ENCODE peak calls at places on chromosome 22, in ten cellular contexts. U is A549; H is CD8-positive, alpha-beta T cell; M is AG09309; D is transverse colon; Z is foreskin fibroblast; C is pancreas; L is ovary; K is heart right ventricle; F is dorsolateral prefrontal cortex. J is an unnamed sample.

GRCh38 chr22:19035474-19036228 is 86.6 kb downstream of the DGCR2 start:
- DNase-seq in C (peak), Z (peak), U (no peak), F (peak), H (no peak), M (no peak), L (peak), D (no peak), K (no peak), J (no peak)

GRCh38 chr22:32911526-32911925 is 110.0 kb downstream of the TIMP3 start:
- DNase-seq in K (no peak), U (no peak), L (no peak), F (no peak), H (no peak), M (no peak), C (no peak), Z (no peak), D (no peak), J (no peak)

GRCh38 chr22:47100646-47101045 is 338.2 kb downstream of the TBC1D22A start:
- DNase-seq in H (no peak), D (no peak), L (no peak), K (no peak), U (no peak), Z (no peak), F (no peak), C (no peak), M (no peak), J (no peak)

GRCh38 chr22:20086101-20086599 is 6.1 kb downstream of the DGCR8 start:
- DNase-seq in F (no peak), Z (no peak), K (no peak), M (no peak), C (no peak), D (no peak), H (no peak), U (no peak), L (no peak), J (no peak)

GRCh38 chr22:45676024-45676423 is 4.4 kb downstream of the ATXN10 start:
- DNase-seq in K (no peak), D (no peak), Z (no peak), M (no peak), C (no peak), H (no peak), L (no peak), U (no peak), F (no peak), J (no peak)

GRCh38 chr22:46734830-46735453 is 3.1 kb downstream of the CERK start:
- DNase-seq in F (no peak), M (no peak), C (peak), Z (no peak), H (peak), U (no peak), L (no peak), D (peak), K (no peak), J (no peak)

GRCh38 chr22:29032584-29032983 is 29.0 kb downstream of the C22orf31 start:
- DNase-seq in Z (peak), U (no peak), L (no peak), D (no peak), H (no peak), C (no peak), F (no peak), K (no peak), M (no peak), J (peak)

GRCh38 chr22:48531108-48531507 is 1296.6 kb downstream of the BRD1 start:
- DNase-seq in C (peak), K (no peak), U (no peak), D (no peak), H (no peak), L (no peak), Z (no peak), F (no peak), M (no peak), J (no peak)

GRCh38 chr22:42780070-42780540 is 59.4 kb upstream of the A4GALT start:
- DNase-seq in K (peak), L (no peak), M (peak), C (no peak), Z (peak), U (peak), H (peak), F (no peak), D (peak), J (peak)

DNA sequence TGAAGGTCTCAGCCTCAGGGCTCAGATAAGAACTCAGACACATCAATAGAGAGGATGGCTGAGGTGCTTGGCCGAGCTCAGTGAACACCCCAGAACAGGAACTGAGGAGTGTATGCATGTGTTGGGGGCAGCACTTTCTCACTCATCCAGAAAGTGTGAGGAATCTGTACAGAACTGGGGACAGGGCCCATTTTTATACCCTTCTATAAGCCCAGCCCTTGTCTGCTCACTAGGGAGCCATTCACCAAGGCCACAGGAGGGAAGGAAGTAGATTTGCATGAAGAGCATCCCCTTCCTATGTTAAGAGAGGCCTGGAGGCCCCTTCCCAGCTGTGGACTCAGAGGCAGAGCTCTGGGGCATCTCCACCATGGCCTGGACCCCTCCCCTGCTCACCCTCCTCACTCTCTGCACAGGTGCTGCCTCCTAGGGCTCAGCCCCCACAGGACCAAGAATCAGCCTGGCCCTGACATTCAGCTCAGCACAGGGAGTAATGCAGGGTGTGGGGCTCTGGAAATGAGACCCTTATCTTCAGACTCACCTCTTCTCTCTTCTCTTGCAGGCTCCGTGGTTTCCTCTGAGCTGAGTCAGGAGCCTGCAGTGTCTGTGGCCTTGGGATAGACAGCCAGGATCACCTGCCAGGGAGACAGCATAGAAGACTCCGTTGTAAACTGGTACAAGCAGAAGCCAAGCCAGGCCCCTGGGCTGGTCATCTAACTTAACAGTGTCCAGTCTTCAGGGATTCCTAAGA is 39.9 kb upstream of the GGTLC2 start:
- DNase-seq in C (no peak), U (no peak), Z (no peak), L (no peak), H (no peak), K (no peak), D (no peak), M (no peak), F (no peak), J (no peak)
- TF ChIP-seq CTCF in C (no peak), U (no peak), Z (no peak), L (no peak), H (no peak), K (no peak), D (no peak), M (no peak), F (no peak), J (no peak)

DNA sequence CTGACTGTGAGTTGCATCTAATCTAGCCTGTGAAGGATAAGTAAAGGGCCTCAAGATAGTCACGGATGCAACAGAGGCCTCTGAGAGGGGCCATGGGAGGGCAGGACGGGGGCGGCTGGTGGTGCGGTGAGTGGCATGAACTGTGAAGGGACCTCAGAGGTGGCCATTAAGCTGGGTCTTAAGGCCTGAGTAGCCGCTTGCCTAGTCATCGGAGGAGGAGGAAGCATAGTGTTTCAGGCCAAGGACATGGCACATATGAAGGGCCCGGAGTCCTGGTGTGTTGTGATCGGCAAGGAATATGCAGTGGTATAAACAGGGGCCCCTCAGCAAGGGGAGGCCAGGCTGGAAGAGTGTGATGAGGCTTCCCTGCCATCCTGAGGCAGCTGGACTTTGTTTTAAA is 51.8 kb downstream of the TRIOBP start:
- DNase-seq in C (no peak), U (no peak), K (no peak), H (no peak), Z (no peak), F (no peak), L (no peak), D (no peak), M (no peak), J (no peak)
- H3K4me3 ChIP-seq in C (no peak), U (no peak), K (no peak), H (no peak), Z (peak), F (no peak), L (no peak), D (no peak), M (no peak), J (no peak)

DNA sequence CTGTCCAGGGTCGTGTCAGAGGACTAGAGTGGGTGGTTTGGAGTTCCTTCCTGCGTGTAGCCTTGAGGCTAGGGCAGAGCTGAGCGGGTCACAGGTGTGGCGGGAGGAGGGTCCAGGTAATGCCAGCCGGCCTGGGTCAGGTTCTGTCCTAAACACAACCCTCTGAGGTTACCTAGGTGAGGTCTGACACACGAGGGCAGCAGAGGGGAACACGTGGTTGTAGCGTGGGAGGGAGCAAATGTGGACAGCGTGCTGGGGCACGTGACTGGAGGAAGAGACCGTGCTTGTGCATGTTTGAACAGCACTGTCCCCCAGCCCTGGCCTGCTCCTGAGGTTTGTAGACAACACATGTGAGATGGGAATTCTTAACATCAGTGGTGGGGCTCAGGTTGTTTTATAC is 13.1 kb downstream of the MOV10L1 start:
- DNase-seq in H (no peak), K (no peak), Z (no peak), C (no peak), M (no peak), U (peak), F (no peak), L (no peak), D (no peak), J (no peak)
- TF ChIP-seq CTCF in H (no peak), K (no peak), Z (no peak), C (no peak), M (no peak), U (no peak), F (no peak), L (no peak), D (no peak), J (no peak)

DNA sequence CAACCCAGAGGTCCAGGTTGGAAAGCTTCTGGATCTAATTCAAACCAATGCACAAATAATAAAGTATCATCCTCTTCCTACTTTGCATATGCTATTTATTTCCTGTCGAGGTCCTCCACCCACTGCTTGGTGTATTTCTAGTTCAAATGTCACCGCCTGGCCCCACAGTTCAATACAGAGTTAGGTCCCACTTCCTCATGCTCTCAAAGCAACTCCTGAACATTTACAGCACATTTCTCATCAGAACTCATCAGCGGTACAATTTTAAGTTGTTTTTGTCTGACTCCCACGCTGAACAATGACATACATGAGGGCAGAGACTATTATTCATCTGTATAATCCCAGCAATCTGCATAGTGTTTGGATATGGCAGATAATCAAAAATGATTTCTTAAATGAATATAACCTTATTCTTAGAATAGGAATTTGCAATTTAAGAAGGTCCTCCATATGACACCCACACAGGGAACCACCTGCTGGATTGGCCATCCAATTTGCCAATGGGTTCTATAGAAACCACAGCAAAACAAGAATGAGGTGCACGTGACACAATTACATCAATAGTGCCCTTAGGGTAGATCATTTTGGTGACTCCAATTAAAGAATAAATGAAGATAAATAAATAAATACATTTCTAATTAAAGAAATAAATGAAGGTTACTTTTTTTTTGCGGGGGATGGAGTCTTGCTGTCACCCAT is 54.3 kb downstream of the SLC25A17 start:
- DNase-seq in D (no peak), H (peak), Z (peak), M (no peak), F (no peak), L (no peak), K (no peak), C (no peak), U (no peak), J (no peak)
- H3K4me3 ChIP-seq in D (no peak), H (no peak), Z (no peak), M (no peak), F (no peak), L (no peak), K (no peak), C (no peak), U (no peak), J (no peak)

DNA sequence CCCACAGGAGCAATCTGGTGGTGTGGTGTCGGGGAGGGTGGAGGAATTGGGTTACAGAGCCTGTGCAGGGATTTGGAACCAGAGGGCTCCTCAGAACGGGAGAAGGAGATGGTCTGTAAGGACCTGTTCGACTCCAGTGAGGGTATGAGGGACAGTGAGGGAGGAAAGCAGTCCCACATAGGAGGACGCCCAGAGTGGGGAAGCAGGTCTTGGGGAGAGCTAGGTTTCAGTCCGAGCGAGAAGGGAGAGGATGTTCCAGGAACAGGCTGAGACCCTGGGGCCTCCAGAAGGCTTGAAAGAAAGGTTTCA is 32.0 kb upstream of the GNAZ start:
- DNase-seq in M (no peak), H (no peak), D (no peak), Z (no peak), K (no peak), U (no peak), C (no peak), F (no peak), L (no peak), J (no peak)
- TF ChIP-seq CTCF in M (no peak), H (no peak), D (no peak), Z (no peak), K (no peak), U (no peak), C (no peak), F (no peak), L (no peak), J (no peak)

J was measured in astrocyte of the spinal cord.